ENCODE peak calls at places on chromosomes 4 and X, in five cellular contexts. P is neuronal stem cell, W is HFFc6, Q is KG1, V is SJSA1. E is an unnamed sample.

GRCh38 chr4:184193556-184194525 is 23.8 kb downstream of the ENPP6 start:
- DNase-seq in P (no peak), W (no peak), Q (no peak), V (no peak), E (no peak)

GRCh38 chrX:133402042-133402453 is 13.2 kb downstream of the GPC4 start:
- DNase-seq in P (no peak), W (no peak), Q (no peak), V (peak; percentile 68), E (no peak)

GRCh38 chr4:89899157-89899556 is 4.5 kb downstream of the MMRN1 start:
- DNase-seq in P (no peak), W (no peak), Q (no peak), V (no peak), E (no peak)

GRCh38 chr4:1579834-1580686 is 104.1 kb downstream of the FAM53A start:
- DNase-seq in P (peak; percentile 85), W (peak; percentile 24), Q (peak; percentile 49), V (peak; percentile 6), E (peak; percentile 78)

GRCh38 chr4:84529169-84529751 is 30.2 kb upstream of the NKX6-1 start:
- DNase-seq in P (no peak), W (peak; percentile 9), Q (peak; percentile 10), V (no peak), E (no peak)

GRCh38 chr4:139849219-139849618 is 183.6 kb downstream of the MGST2 start:
- DNase-seq in P (no peak), W (no peak), Q (no peak), V (no peak), E (no peak)

GRCh38 chr4:108635070-108635655 is 14.8 kb downstream of the RPL34 start:
- DNase-seq in P (no peak), W (peak; percentile 32), Q (no peak), V (no peak), E (no peak)

GRCh38 chr4:8077181-8078108 is 81.2 kb downstream of the ABLIM2 start:
- DNase-seq in P (no peak), W (no peak), Q (no peak), V (no peak), E (no peak)

GRCh38 chrX:108199691-108200090 is 108.1 kb downstream of the ATG4A start:
- DNase-seq in P (no peak), W (peak; percentile 1), Q (no peak), V (peak; percentile 10), E (no peak)

GRCh38 chr4:43718369-43718768 is 730.2 kb downstream of the KCTD8 start:
- DNase-seq in P (no peak), W (no peak), Q (no peak), V (no peak), E (no peak)

GRCh38 chrX:111467896-111468295 is 43.5 kb upstream of the SERTM2 start:
- DNase-seq in P (no peak), W (no peak), Q (no peak), V (no peak), E (no peak)

GRCh38 chr4:6693274-6694176 is at the start of gene S100P:
- DNase-seq in P (no peak), W (no peak), Q (no peak), V (no peak), E (no peak)

GRCh38 chr4:166045457-166045856 is 172.4 kb downstream of the TLL1 start:
- DNase-seq in P (no peak), W (no peak), Q (no peak), V (no peak), E (no peak)

GRCh38 chr4:105715692-105716278 is 7.2 kb downstream of the GSTCD start:
- DNase-seq in P (no peak), W (peak; percentile 23), Q (peak; percentile 12), V (peak; percentile 15), E (no peak)

GRCh38 chr4:13329340-13329850 is 154.7 kb downstream of the RAB28 start:
- DNase-seq in P (no peak), W (no peak), Q (no peak), V (no peak), E (no peak)

GRCh38 chrX:47101206-47101605 is 23.0 kb downstream of the RGN start:
- DNase-seq in P (no peak), W (no peak), Q (no peak), V (no peak), E (no peak)

GRCh38 chr4:130703211-130703920 is 1607.4 kb downstream of the C4orf33 start:
- DNase-seq in P (no peak), W (peak; percentile 7), Q (no peak), V (no peak), E (no peak)

GRCh38 chr4:4605849-4606248 is 64.0 kb upstream of the STX18 start:
- DNase-seq in P (no peak), W (no peak), Q (no peak), V (no peak), E (no peak)

GRCh38 chrX:113892401-113892800 is 691.5 kb upstream of the HTR2C start:
- DNase-seq in P (no peak), W (no peak), Q (no peak), V (no peak), E (no peak)

GRCh38 chrX:130212371-130212770 is 40.6 kb downstream of the RAB33A start:
- DNase-seq in P (no peak), W (no peak), Q (no peak), V (no peak), E (no peak)

GRCh38 chrX:153735274-153735673 is 10.6 kb downstream of the ABCD1 start:
- DNase-seq in P (no peak), W (no peak), Q (no peak), V (no peak), E (no peak)

GRCh38 chrX:48818866-48819265 is 7.4 kb upstream of the ERAS start:
- DNase-seq in P (no peak), W (no peak), Q (no peak), V (no peak), E (no peak)

GRCh38 chrX:150361070-150361776 is 1.9 kb upstream of the MAMLD1 start:
- DNase-seq in P (no peak), W (no peak), Q (no peak), V (no peak), E (no peak)

GRCh38 chr4:167544391-167544790 is 310.1 kb upstream of the SPOCK3 start:
- DNase-seq in P (no peak), W (no peak), Q (no peak), V (no peak), E (no peak)

GRCh38 chrX:44570524-44570923 is 27.9 kb upstream of the FUNDC1 start:
- DNase-seq in P (no peak), W (no peak), Q (no peak), V (no peak), E (no peak)

GRCh38 chr4:6746721-6747689 is 31.0 kb downstream of the BLOC1S4 start:
- DNase-seq in P (no peak), W (no peak), Q (no peak), V (no peak), E (no peak)